ENCODE peak calls at places on chromosome 21, in nine cellular contexts. One of them, this sample, is unnamed.

GRCh38 chr21:34073749-34074282 is 438 bp downstream of the MRPS6 start:
- DNase-seq in T-helper 17 cell: peak
- DNase-seq in stimulated activated effector memory CD8-positive, alpha-beta T cell treated with anti-CD3 and anti-CD28 coated beads, Interleukin-12 subunit alpha, Interleukin-12 subunit beta, amount 100 ng/mL, for 72 hours: peak
- DNase-seq in stimulated activated CD4-positive, alpha-beta T cell treated with anti-CD3 and anti-CD28 coated beads, Interleukin-15, amount 100 ng/mL, for 24 hours: peak
- DNase-seq in astrocyte of the spinal cord: no peak
- DNase-seq in GM12864: no peak
- DNase-seq in NCI-H510A treated with DMSO at 0.1 percent for 48 hours: no peak
- DNase-seq in A172: no peak
- DNase-seq in left cardiac atrium: peak
- DNase-seq in this sample: peak

GRCh38 chr21:41217656-41218380 is 49.9 kb downstream of the BACE2 start:
- DNase-seq in T-helper 17 cell: no peak
- DNase-seq in stimulated activated effector memory CD8-positive, alpha-beta T cell treated with anti-CD3 and anti-CD28 coated beads, Interleukin-12 subunit alpha, Interleukin-12 subunit beta, amount 100 ng/mL, for 72 hours: no peak
- DNase-seq in stimulated activated CD4-positive, alpha-beta T cell treated with anti-CD3 and anti-CD28 coated beads, Interleukin-15, amount 100 ng/mL, for 24 hours: no peak
- DNase-seq in astrocyte of the spinal cord: peak
- DNase-seq in GM12864: no peak
- DNase-seq in NCI-H510A treated with DMSO at 0.1 percent for 48 hours: no peak
- DNase-seq in A172: no peak
- DNase-seq in left cardiac atrium: peak
- DNase-seq in this sample: no peak

GRCh38 chr21:45280178-45280821 is 7.4 kb downstream of the POFUT2 start:
- DNase-seq in T-helper 17 cell: no peak
- DNase-seq in stimulated activated effector memory CD8-positive, alpha-beta T cell treated with anti-CD3 and anti-CD28 coated beads, Interleukin-12 subunit alpha, Interleukin-12 subunit beta, amount 100 ng/mL, for 72 hours: no peak
- DNase-seq in stimulated activated CD4-positive, alpha-beta T cell treated with anti-CD3 and anti-CD28 coated beads, Interleukin-15, amount 100 ng/mL, for 24 hours: no peak
- DNase-seq in astrocyte of the spinal cord: no peak
- DNase-seq in GM12864: no peak
- DNase-seq in NCI-H510A treated with DMSO at 0.1 percent for 48 hours: no peak
- DNase-seq in A172: no peak
- DNase-seq in left cardiac atrium: no peak
- DNase-seq in this sample: no peak

GRCh38 chr21:38310619-38311018 is 53.8 kb downstream of the KCNJ15 start:
- DNase-seq in T-helper 17 cell: no peak
- DNase-seq in stimulated activated effector memory CD8-positive, alpha-beta T cell treated with anti-CD3 and anti-CD28 coated beads, Interleukin-12 subunit alpha, Interleukin-12 subunit beta, amount 100 ng/mL, for 72 hours: no peak
- DNase-seq in stimulated activated CD4-positive, alpha-beta T cell treated with anti-CD3 and anti-CD28 coated beads, Interleukin-15, amount 100 ng/mL, for 24 hours: no peak
- DNase-seq in astrocyte of the spinal cord: peak
- DNase-seq in GM12864: no peak
- DNase-seq in NCI-H510A treated with DMSO at 0.1 percent for 48 hours: peak
- DNase-seq in A172: no peak
- DNase-seq in left cardiac atrium: no peak
- DNase-seq in this sample: no peak

GRCh38 chr21:31917108-31917507 is 44.3 kb downstream of the HUNK start:
- DNase-seq in T-helper 17 cell: no peak
- DNase-seq in stimulated activated effector memory CD8-positive, alpha-beta T cell treated with anti-CD3 and anti-CD28 coated beads, Interleukin-12 subunit alpha, Interleukin-12 subunit beta, amount 100 ng/mL, for 72 hours: no peak
- DNase-seq in stimulated activated CD4-positive, alpha-beta T cell treated with anti-CD3 and anti-CD28 coated beads, Interleukin-15, amount 100 ng/mL, for 24 hours: no peak
- DNase-seq in astrocyte of the spinal cord: no peak
- DNase-seq in GM12864: no peak
- DNase-seq in NCI-H510A treated with DMSO at 0.1 percent for 48 hours: no peak
- DNase-seq in A172: no peak
- DNase-seq in left cardiac atrium: no peak
- DNase-seq in this sample: no peak

GRCh38 chr21:43972850-43973633 is 39.1 kb upstream of the TRAPPC10 start:
- DNase-seq in T-helper 17 cell: no peak
- DNase-seq in stimulated activated effector memory CD8-positive, alpha-beta T cell treated with anti-CD3 and anti-CD28 coated beads, Interleukin-12 subunit alpha, Interleukin-12 subunit beta, amount 100 ng/mL, for 72 hours: no peak
- DNase-seq in stimulated activated CD4-positive, alpha-beta T cell treated with anti-CD3 and anti-CD28 coated beads, Interleukin-15, amount 100 ng/mL, for 24 hours: no peak
- DNase-seq in astrocyte of the spinal cord: no peak
- DNase-seq in GM12864: no peak
- DNase-seq in NCI-H510A treated with DMSO at 0.1 percent for 48 hours: peak
- DNase-seq in A172: no peak
- DNase-seq in left cardiac atrium: no peak
- DNase-seq in this sample: no peak

GRCh38 chr21:45277101-45278045 is 10.3 kb downstream of the POFUT2 start:
- DNase-seq in T-helper 17 cell: no peak
- DNase-seq in stimulated activated effector memory CD8-positive, alpha-beta T cell treated with anti-CD3 and anti-CD28 coated beads, Interleukin-12 subunit alpha, Interleukin-12 subunit beta, amount 100 ng/mL, for 72 hours: no peak
- DNase-seq in stimulated activated CD4-positive, alpha-beta T cell treated with anti-CD3 and anti-CD28 coated beads, Interleukin-15, amount 100 ng/mL, for 24 hours: no peak
- DNase-seq in astrocyte of the spinal cord: no peak
- DNase-seq in GM12864: no peak
- DNase-seq in NCI-H510A treated with DMSO at 0.1 percent for 48 hours: no peak
- DNase-seq in A172: no peak
- DNase-seq in left cardiac atrium: peak
- DNase-seq in this sample: no peak

GRCh38 chr21:25370311-25370744 is 237.0 kb downstream of the MRPL39 start:
- DNase-seq in T-helper 17 cell: no peak
- DNase-seq in stimulated activated effector memory CD8-positive, alpha-beta T cell treated with anti-CD3 and anti-CD28 coated beads, Interleukin-12 subunit alpha, Interleukin-12 subunit beta, amount 100 ng/mL, for 72 hours: no peak
- DNase-seq in stimulated activated CD4-positive, alpha-beta T cell treated with anti-CD3 and anti-CD28 coated beads, Interleukin-15, amount 100 ng/mL, for 24 hours: peak
- DNase-seq in astrocyte of the spinal cord: peak
- DNase-seq in GM12864: no peak
- DNase-seq in NCI-H510A treated with DMSO at 0.1 percent for 48 hours: no peak
- DNase-seq in A172: peak
- DNase-seq in left cardiac atrium: no peak
- DNase-seq in this sample: no peak

GRCh38 chr21:33478858-33479678 is 706 bp downstream of the TMEM50B start:
- DNase-seq in T-helper 17 cell: peak
- DNase-seq in stimulated activated effector memory CD8-positive, alpha-beta T cell treated with anti-CD3 and anti-CD28 coated beads, Interleukin-12 subunit alpha, Interleukin-12 subunit beta, amount 100 ng/mL, for 72 hours: no peak
- DNase-seq in stimulated activated CD4-positive, alpha-beta T cell treated with anti-CD3 and anti-CD28 coated beads, Interleukin-15, amount 100 ng/mL, for 24 hours: peak
- DNase-seq in astrocyte of the spinal cord: peak
- DNase-seq in GM12864: no peak
- DNase-seq in NCI-H510A treated with DMSO at 0.1 percent for 48 hours: peak
- DNase-seq in A172: peak
- DNase-seq in left cardiac atrium: peak
- DNase-seq in this sample: peak

GRCh38 chr21:10425856-10426255 is 95.5 kb upstream of the TPTE start:
- DNase-seq in T-helper 17 cell: no peak
- DNase-seq in stimulated activated effector memory CD8-positive, alpha-beta T cell treated with anti-CD3 and anti-CD28 coated beads, Interleukin-12 subunit alpha, Interleukin-12 subunit beta, amount 100 ng/mL, for 72 hours: no peak
- DNase-seq in stimulated activated CD4-positive, alpha-beta T cell treated with anti-CD3 and anti-CD28 coated beads, Interleukin-15, amount 100 ng/mL, for 24 hours: no peak
- DNase-seq in astrocyte of the spinal cord: no peak
- DNase-seq in GM12864: no peak
- DNase-seq in NCI-H510A treated with DMSO at 0.1 percent for 48 hours: no peak
- DNase-seq in A172: no peak
- DNase-seq in left cardiac atrium: no peak
- DNase-seq in this sample: no peak

GRCh38 chr21:43712268-43712942 is 6.5 kb upstream of the PDXK start:
- DNase-seq in T-helper 17 cell: no peak
- DNase-seq in stimulated activated effector memory CD8-positive, alpha-beta T cell treated with anti-CD3 and anti-CD28 coated beads, Interleukin-12 subunit alpha, Interleukin-12 subunit beta, amount 100 ng/mL, for 72 hours: no peak
- DNase-seq in stimulated activated CD4-positive, alpha-beta T cell treated with anti-CD3 and anti-CD28 coated beads, Interleukin-15, amount 100 ng/mL, for 24 hours: no peak
- DNase-seq in astrocyte of the spinal cord: peak
- DNase-seq in GM12864: no peak
- DNase-seq in NCI-H510A treated with DMSO at 0.1 percent for 48 hours: peak
- DNase-seq in A172: peak
- DNase-seq in left cardiac atrium: no peak
- DNase-seq in this sample: no peak

GRCh38 chr21:37435120-37435519 is 68.5 kb downstream of the DYRK1A start:
- DNase-seq in T-helper 17 cell: no peak
- DNase-seq in stimulated activated effector memory CD8-positive, alpha-beta T cell treated with anti-CD3 and anti-CD28 coated beads, Interleukin-12 subunit alpha, Interleukin-12 subunit beta, amount 100 ng/mL, for 72 hours: no peak
- DNase-seq in stimulated activated CD4-positive, alpha-beta T cell treated with anti-CD3 and anti-CD28 coated beads, Interleukin-15, amount 100 ng/mL, for 24 hours: peak
- DNase-seq in astrocyte of the spinal cord: peak
- DNase-seq in GM12864: no peak
- DNase-seq in NCI-H510A treated with DMSO at 0.1 percent for 48 hours: peak
- DNase-seq in A172: peak
- DNase-seq in left cardiac atrium: peak
- DNase-seq in this sample: peak

GRCh38 chr21:45291613-45292398 is 4.1 kb upstream of the POFUT2 start:
- DNase-seq in T-helper 17 cell: no peak
- DNase-seq in stimulated activated effector memory CD8-positive, alpha-beta T cell treated with anti-CD3 and anti-CD28 coated beads, Interleukin-12 subunit alpha, Interleukin-12 subunit beta, amount 100 ng/mL, for 72 hours: no peak
- DNase-seq in stimulated activated CD4-positive, alpha-beta T cell treated with anti-CD3 and anti-CD28 coated beads, Interleukin-15, amount 100 ng/mL, for 24 hours: no peak
- DNase-seq in astrocyte of the spinal cord: no peak
- DNase-seq in GM12864: no peak
- DNase-seq in NCI-H510A treated with DMSO at 0.1 percent for 48 hours: no peak
- DNase-seq in A172: no peak
- DNase-seq in left cardiac atrium: no peak
- DNase-seq in this sample: no peak

GRCh38 chr21:44021064-44021463 is 9.0 kb downstream of the TRAPPC10 start:
- DNase-seq in T-helper 17 cell: no peak
- DNase-seq in stimulated activated effector memory CD8-positive, alpha-beta T cell treated with anti-CD3 and anti-CD28 coated beads, Interleukin-12 subunit alpha, Interleukin-12 subunit beta, amount 100 ng/mL, for 72 hours: no peak
- DNase-seq in stimulated activated CD4-positive, alpha-beta T cell treated with anti-CD3 and anti-CD28 coated beads, Interleukin-15, amount 100 ng/mL, for 24 hours: no peak
- DNase-seq in astrocyte of the spinal cord: no peak
- DNase-seq in GM12864: no peak
- DNase-seq in NCI-H510A treated with DMSO at 0.1 percent for 48 hours: peak
- DNase-seq in A172: no peak
- DNase-seq in left cardiac atrium: no peak
- DNase-seq in this sample: no peak

GRCh38 chr21:15224346-15225086 is 159.7 kb upstream of the NRIP1 start:
- DNase-seq in T-helper 17 cell: no peak
- DNase-seq in stimulated activated effector memory CD8-positive, alpha-beta T cell treated with anti-CD3 and anti-CD28 coated beads, Interleukin-12 subunit alpha, Interleukin-12 subunit beta, amount 100 ng/mL, for 72 hours: no peak
- DNase-seq in stimulated activated CD4-positive, alpha-beta T cell treated with anti-CD3 and anti-CD28 coated beads, Interleukin-15, amount 100 ng/mL, for 24 hours: no peak
- DNase-seq in astrocyte of the spinal cord: peak
- DNase-seq in GM12864: no peak
- DNase-seq in NCI-H510A treated with DMSO at 0.1 percent for 48 hours: no peak
- DNase-seq in A172: peak
- DNase-seq in left cardiac atrium: no peak
- DNase-seq in this sample: no peak

GRCh38 chr21:38760017-38760761 is 45.5 kb upstream of the ETS2 start:
- DNase-seq in T-helper 17 cell: no peak
- DNase-seq in stimulated activated effector memory CD8-positive, alpha-beta T cell treated with anti-CD3 and anti-CD28 coated beads, Interleukin-12 subunit alpha, Interleukin-12 subunit beta, amount 100 ng/mL, for 72 hours: no peak
- DNase-seq in stimulated activated CD4-positive, alpha-beta T cell treated with anti-CD3 and anti-CD28 coated beads, Interleukin-15, amount 100 ng/mL, for 24 hours: no peak
- DNase-seq in astrocyte of the spinal cord: no peak
- DNase-seq in GM12864: no peak
- DNase-seq in NCI-H510A treated with DMSO at 0.1 percent for 48 hours: peak
- DNase-seq in A172: peak
- DNase-seq in left cardiac atrium: no peak
- DNase-seq in this sample: no peak

GRCh38 chr21:17537299-17537698 is 24.5 kb downstream of the CXADR start:
- DNase-seq in T-helper 17 cell: no peak
- DNase-seq in stimulated activated effector memory CD8-positive, alpha-beta T cell treated with anti-CD3 and anti-CD28 coated beads, Interleukin-12 subunit alpha, Interleukin-12 subunit beta, amount 100 ng/mL, for 72 hours: no peak
- DNase-seq in stimulated activated CD4-positive, alpha-beta T cell treated with anti-CD3 and anti-CD28 coated beads, Interleukin-15, amount 100 ng/mL, for 24 hours: no peak
- DNase-seq in astrocyte of the spinal cord: no peak
- DNase-seq in GM12864: no peak
- DNase-seq in NCI-H510A treated with DMSO at 0.1 percent for 48 hours: no peak
- DNase-seq in A172: no peak
- DNase-seq in left cardiac atrium: no peak
- DNase-seq in this sample: no peak

GRCh38 chr21:43855955-43856354 is 9.1 kb upstream of the AGPAT3 start:
- DNase-seq in T-helper 17 cell: no peak
- DNase-seq in stimulated activated effector memory CD8-positive, alpha-beta T cell treated with anti-CD3 and anti-CD28 coated beads, Interleukin-12 subunit alpha, Interleukin-12 subunit beta, amount 100 ng/mL, for 72 hours: no peak
- DNase-seq in stimulated activated CD4-positive, alpha-beta T cell treated with anti-CD3 and anti-CD28 coated beads, Interleukin-15, amount 100 ng/mL, for 24 hours: no peak
- DNase-seq in astrocyte of the spinal cord: no peak
- DNase-seq in GM12864: no peak
- DNase-seq in NCI-H510A treated with DMSO at 0.1 percent for 48 hours: no peak
- DNase-seq in A172: no peak
- DNase-seq in left cardiac atrium: no peak
- DNase-seq in this sample: no peak

GRCh38 chr21:31078796-31079195 is 40.5 kb upstream of the KRTAP19-8 start:
- DNase-seq in T-helper 17 cell: no peak
- DNase-seq in stimulated activated effector memory CD8-positive, alpha-beta T cell treated with anti-CD3 and anti-CD28 coated beads, Interleukin-12 subunit alpha, Interleukin-12 subunit beta, amount 100 ng/mL, for 72 hours: no peak
- DNase-seq in stimulated activated CD4-positive, alpha-beta T cell treated with anti-CD3 and anti-CD28 coated beads, Interleukin-15, amount 100 ng/mL, for 24 hours: no peak
- DNase-seq in astrocyte of the spinal cord: no peak
- DNase-seq in GM12864: peak
- DNase-seq in NCI-H510A treated with DMSO at 0.1 percent for 48 hours: no peak
- DNase-seq in A172: no peak
- DNase-seq in left cardiac atrium: no peak
- DNase-seq in this sample: no peak